ENCODE peak calls at places on chromosomes 3 and 15, in five cellular contexts. G is SJSA1, Q is cardiac fibroblast, Y is Peyer's patch, S is AG09309. K is an unnamed sample.
A peak's percentile ranks its signal among the peaks of the same experiment; 100 is the strongest.

GRCh38 chr15:39828374-39828931 is 45.8 kb upstream of the FSIP1 start:
- DNase-seq in G (no peak), Q (peak; percentile 64), Y (no peak), S (no peak), K (no peak)

GRCh38 chr3:126197343-126197742 is 17.0 kb upstream of the ALDH1L1 start:
- DNase-seq in G (no peak), Q (no peak), Y (no peak), S (no peak), K (no peak)

GRCh38 chr15:68558318-68559305 is 20.2 kb upstream of the CORO2B start:
- DNase-seq in G (no peak), Q (no peak), Y (peak; percentile 51), S (no peak), K (no peak)

GRCh38 chr15:71078506-71079207 is 36.6 kb upstream of the THSD4 start:
- DNase-seq in G (no peak), Q (no peak), Y (no peak), S (no peak), K (no peak)

GRCh38 chr3:88231632-88232031 is 81.9 kb downstream of the C3orf38 start:
- DNase-seq in G (no peak), Q (no peak), Y (no peak), S (no peak), K (no peak)

GRCh38 chr15:88617790-88618189 is 3.4 kb upstream of the AEN start:
- DNase-seq in G (peak; percentile 0), Q (no peak), Y (no peak), S (no peak), K (no peak)

GRCh38 chr15:80210612-80211554 is 41.1 kb downstream of the CTXND1 start:
- DNase-seq in G (no peak), Q (no peak), Y (no peak), S (no peak), K (no peak)

GRCh38 chr3:187966636-187967035 is 187.3 kb upstream of the LPP start:
- DNase-seq in G (no peak), Q (no peak), Y (no peak), S (no peak), K (no peak)

GRCh38 chr3:56573501-56573900 is 16.5 kb downstream of the CCDC66 start:
- DNase-seq in G (no peak), Q (no peak), Y (no peak), S (no peak), K (no peak)

GRCh38 chr3:114887806-114888205 is 259.3 kb downstream of the ZBTB20 start:
- DNase-seq in G (no peak), Q (no peak), Y (no peak), S (peak; percentile 74), K (no peak)

GRCh38 chr3:127610105-127610504 is 11.9 kb downstream of the MCM2 start:
- DNase-seq in G (no peak), Q (no peak), Y (peak; percentile 4), S (no peak), K (no peak)

GRCh38 chr3:185583925-185584324 is 2.2 kb upstream of the SENP2 start:
- DNase-seq in G (no peak), Q (no peak), Y (no peak), S (no peak), K (no peak)

GRCh38 chr3:172713316-172713715 is 2.4 kb upstream of the NCEH1 start:
- DNase-seq in G (no peak), Q (peak; percentile 11), Y (no peak), S (no peak), K (no peak)

GRCh38 chr3:168093790-168094189 is 1.9 kb downstream of the GOLIM4 start:
- DNase-seq in G (no peak), Q (no peak), Y (no peak), S (no peak), K (no peak)

GRCh38 chr3:128879125-128879969 is at the start of gene ACAD9:
- DNase-seq in G (peak; percentile 96), Q (peak; percentile 99), Y (peak; percentile 99), S (peak; percentile 90), K (peak; percentile 97)

GRCh38 chr3:128878556-128879124 is 780 bp upstream of the ACAD9 start:
- DNase-seq in G (no peak), Q (peak; percentile 65), Y (no peak), S (peak; percentile 21), K (no peak)

GRCh38 chr3:128879991-128880390 is 571 bp downstream of the ACAD9 start:
- DNase-seq in G (no peak), Q (no peak), Y (no peak), S (no peak), K (no peak)

GRCh38 chr3:128875556-128876120 is 3.8 kb upstream of the ACAD9 start:
- DNase-seq in G (no peak), Q (peak; percentile 17), Y (no peak), S (no peak), K (no peak)

DNA sequence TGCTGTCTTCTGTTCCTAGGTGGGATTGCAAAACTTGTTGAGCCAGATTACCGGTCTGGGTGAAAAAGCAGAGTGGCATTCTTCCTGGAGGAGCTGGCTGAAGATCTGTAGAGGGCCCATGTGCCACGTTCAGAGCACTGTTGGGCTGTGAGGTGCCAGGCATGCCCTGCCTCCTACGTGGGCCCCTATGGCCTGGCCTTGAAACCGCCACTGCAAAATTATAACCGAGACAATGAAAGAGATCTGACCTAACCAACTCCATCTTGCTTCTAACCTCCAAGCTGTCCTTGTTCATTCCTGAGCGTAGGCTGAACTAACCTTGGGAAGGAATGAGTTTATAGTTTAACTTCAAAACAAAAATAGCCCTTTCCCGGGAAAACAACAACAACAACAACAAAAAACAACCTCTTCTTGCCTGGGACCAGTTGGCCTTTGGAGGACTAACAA is 1.4 kb upstream of the ACAD9 start:
- DNase-seq in G (no peak), Q (no peak), Y (no peak), S (no peak), K (no peak)
- H3K4me3 ChIP-seq in G (peak overlapping the region; percentile 67), Q (peak overlapping the region; percentile 80), Y (peak overlapping the region; percentile 75), S (peak overlapping the region; percentile 76), K (peak overlapping the region; percentile 74)

DNA sequence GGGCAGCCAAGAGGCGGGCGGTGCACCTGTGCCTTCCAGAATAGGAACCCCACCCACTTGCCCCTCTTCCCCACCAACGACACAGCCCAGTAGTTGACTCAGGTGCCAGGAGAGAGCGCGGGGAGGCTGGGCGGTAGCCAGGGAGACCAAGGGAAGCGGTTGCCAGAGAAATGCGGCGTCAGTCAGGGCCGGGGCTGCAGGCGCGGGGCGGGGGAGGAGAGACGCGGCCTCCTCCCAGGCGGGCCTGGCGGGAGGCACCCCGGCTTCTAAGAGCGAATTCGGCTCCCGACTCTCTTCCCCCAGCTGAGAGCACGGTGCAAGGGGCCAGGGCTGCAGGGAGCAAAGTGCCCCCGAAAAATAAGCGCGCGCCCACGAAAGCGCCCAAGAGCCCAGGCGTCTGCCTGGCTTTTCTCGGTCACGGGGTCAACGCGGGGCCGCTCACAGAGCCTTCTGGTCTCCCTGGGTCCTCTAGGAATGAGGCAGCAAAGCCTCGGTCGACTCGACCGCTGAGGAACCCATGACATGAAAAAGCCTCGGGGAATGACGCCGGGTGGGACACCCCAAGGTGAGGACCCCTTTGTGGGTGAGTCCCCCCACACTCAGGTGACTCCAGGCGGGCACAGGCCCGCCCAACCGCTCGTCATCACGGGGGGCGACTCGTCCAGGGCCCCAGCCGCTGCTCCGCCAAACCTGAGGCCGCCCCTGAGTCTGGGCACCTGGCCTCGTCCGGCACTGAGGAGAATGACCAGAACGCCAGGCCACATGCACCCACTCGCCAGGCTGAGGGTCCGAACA is 716 bp downstream of the CPEB1 start:
- DNase-seq in G (no peak), Q (no peak), Y (no peak), S (no peak), K (no peak)
- H3K4me3 ChIP-seq in G (no peak overlapping the region), Q (no peak overlapping the region), Y (peak overlapping the region; percentile 62), S (peak overlapping the region; percentile 39), K (peak overlapping the region; percentile 56)

GRCh38 chr15:25795712-25796111 is 67.4 kb downstream of the ATP10A start:
- DNase-seq in G (no peak), Q (no peak), Y (no peak), S (no peak), K (peak; percentile 48)
- H3K4me3 ChIP-seq in G (no peak overlapping the region), Q (no peak overlapping the region), Y (no peak overlapping the region), S (no peak overlapping the region), K (no peak overlapping the region)

GRCh38 chr15:55398243-55398642 is 9.9 kb downstream of the CCPG1 start:
- DNase-seq in G (no peak), Q (no peak), Y (no peak), S (no peak), K (no peak)

GRCh38 chr15:55389276-55389631 is 18.9 kb downstream of the CCPG1 start:
- DNase-seq in G (no peak), Q (no peak), Y (no peak), S (no peak), K (no peak)

GRCh38 chr15:55394694-55395093 is 13.5 kb downstream of the CCPG1 start:
- DNase-seq in G (no peak), Q (no peak), Y (no peak), S (no peak), K (no peak)
- H3K4me3 ChIP-seq in G (no peak overlapping the region), Q (no peak overlapping the region), Y (no peak overlapping the region), S (no peak overlapping the region), K (no peak overlapping the region)

DNA sequence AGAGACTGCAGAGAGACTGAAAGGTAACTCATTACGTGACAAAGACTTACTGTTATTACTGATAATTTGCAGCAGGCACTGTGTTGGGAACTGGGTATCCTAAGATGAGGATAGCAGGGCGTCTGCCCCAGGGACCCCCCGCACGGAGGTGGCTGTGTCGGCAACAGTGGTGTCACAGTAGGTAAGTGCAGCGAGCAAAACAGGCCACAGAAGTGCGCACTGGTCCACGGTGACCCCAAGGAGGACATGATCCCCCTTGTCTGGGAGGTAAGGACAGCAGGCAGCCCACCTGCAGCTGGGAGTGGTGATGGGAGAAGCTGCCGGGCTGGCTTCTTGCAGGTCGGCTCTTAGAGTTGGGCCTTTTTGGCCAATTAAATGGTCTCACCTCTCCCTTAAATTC is 82.9 kb downstream of the FAM43A start:
- DNase-seq in G (no peak), Q (no peak), Y (no peak), S (no peak), K (no peak)
- H3K4me3 ChIP-seq in G (no peak overlapping the region), Q (no peak overlapping the region), Y (no peak overlapping the region), S (no peak overlapping the region), K (peak overlapping the region; percentile 30)

DNA sequence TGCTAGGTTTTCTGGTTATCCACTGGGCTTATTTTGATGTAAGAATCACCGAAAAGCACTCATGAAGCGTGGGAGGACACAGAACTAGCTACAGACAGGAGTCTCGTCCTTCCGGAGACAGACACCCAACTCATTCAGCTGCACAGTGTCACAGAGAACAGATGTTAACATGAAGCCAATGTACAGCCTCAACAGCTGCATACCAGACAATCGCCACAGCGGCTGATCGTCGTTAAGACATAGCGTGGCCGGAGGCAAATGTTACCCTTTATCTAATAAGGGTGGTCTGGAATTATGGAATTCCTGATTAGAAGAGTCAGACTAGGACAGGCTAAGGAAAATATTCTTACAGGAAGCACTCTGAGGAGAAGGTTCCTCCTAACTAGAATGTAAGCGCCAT is 1.2 kb upstream of the PYGO1 start:
- DNase-seq in G (no peak), Q (no peak), Y (no peak), S (no peak), K (no peak)
- H3K4me3 ChIP-seq in G (no peak overlapping the region), Q (no peak overlapping the region), Y (no peak overlapping the region), S (no peak overlapping the region), K (no peak overlapping the region)

K was measured in tibial artery.